ENCODE peak calls at places on chromosomes 7 and 10, in ten cellular contexts. One of them, this sample, is unnamed. For H3K27me3, the result is how much of the 10 kb centered on the place peaks cover.

GRCh38 chr10:119401671-119402395 is 140.7 kb downstream of the RGS10 start:
- DNase-seq in heart left ventricle: peak
- DNase-seq in CD8-positive, alpha-beta memory T cell: no peak
- DNase-seq in BJ: peak
- DNase-seq in GM23338: no peak
- DNase-seq in naive thymus-derived CD4-positive, alpha-beta T cell: no peak
- DNase-seq in adrenal gland: peak
- DNase-seq in right atrium auricular region: peak
- DNase-seq in astrocyte: peak
- DNase-seq in AG04450: peak
- DNase-seq in this sample: no peak

GRCh38 chr7:115662120-115662519 is 368.4 kb downstream of the TFEC start:
- DNase-seq in heart left ventricle: no peak
- DNase-seq in CD8-positive, alpha-beta memory T cell: no peak
- DNase-seq in BJ: no peak
- DNase-seq in GM23338: no peak
- DNase-seq in naive thymus-derived CD4-positive, alpha-beta T cell: no peak
- DNase-seq in adrenal gland: no peak
- DNase-seq in right atrium auricular region: no peak
- DNase-seq in astrocyte: peak
- DNase-seq in AG04450: no peak
- DNase-seq in this sample: no peak

GRCh38 chr10:95540514-95541052 is 20.6 kb downstream of the SORBS1 start:
- DNase-seq in heart left ventricle: no peak
- DNase-seq in CD8-positive, alpha-beta memory T cell: no peak
- DNase-seq in BJ: no peak
- DNase-seq in GM23338: no peak
- DNase-seq in naive thymus-derived CD4-positive, alpha-beta T cell: no peak
- DNase-seq in adrenal gland: no peak
- DNase-seq in right atrium auricular region: no peak
- DNase-seq in astrocyte: no peak
- DNase-seq in AG04450: no peak
- DNase-seq in this sample: no peak

GRCh38 chr7:23864984-23865383 is 155.0 kb downstream of the STK31 start:
- DNase-seq in heart left ventricle: no peak
- DNase-seq in CD8-positive, alpha-beta memory T cell: no peak
- DNase-seq in BJ: no peak
- DNase-seq in GM23338: no peak
- DNase-seq in naive thymus-derived CD4-positive, alpha-beta T cell: no peak
- DNase-seq in adrenal gland: no peak
- DNase-seq in right atrium auricular region: no peak
- DNase-seq in astrocyte: peak
- DNase-seq in AG04450: peak
- DNase-seq in this sample: no peak

GRCh38 chr10:34967411-34967880 is 122.7 kb downstream of the CUL2 start:
- DNase-seq in heart left ventricle: peak
- DNase-seq in CD8-positive, alpha-beta memory T cell: no peak
- DNase-seq in BJ: no peak
- DNase-seq in GM23338: no peak
- DNase-seq in naive thymus-derived CD4-positive, alpha-beta T cell: no peak
- DNase-seq in adrenal gland: peak
- DNase-seq in right atrium auricular region: no peak
- DNase-seq in astrocyte: peak
- DNase-seq in AG04450: no peak
- DNase-seq in this sample: no peak

GRCh38 chr10:69362471-69362954 is 54.2 kb downstream of the TACR2 start:
- DNase-seq in heart left ventricle: peak
- DNase-seq in CD8-positive, alpha-beta memory T cell: peak
- DNase-seq in BJ: no peak
- DNase-seq in GM23338: no peak
- DNase-seq in naive thymus-derived CD4-positive, alpha-beta T cell: peak
- DNase-seq in adrenal gland: peak
- DNase-seq in right atrium auricular region: peak
- DNase-seq in astrocyte: peak
- DNase-seq in AG04450: peak
- DNase-seq in this sample: no peak

GRCh38 chr10:76231258-76231934 is 800.0 kb downstream of the LRMDA start:
- DNase-seq in heart left ventricle: no peak
- DNase-seq in CD8-positive, alpha-beta memory T cell: no peak
- DNase-seq in BJ: no peak
- DNase-seq in GM23338: peak
- DNase-seq in naive thymus-derived CD4-positive, alpha-beta T cell: no peak
- DNase-seq in adrenal gland: no peak
- DNase-seq in right atrium auricular region: no peak
- DNase-seq in astrocyte: no peak
- DNase-seq in AG04450: no peak
- DNase-seq in this sample: no peak

GRCh38 chr10:76454539-76455137 is 1023.2 kb downstream of the LRMDA start:
- DNase-seq in heart left ventricle: no peak
- DNase-seq in CD8-positive, alpha-beta memory T cell: no peak
- DNase-seq in BJ: no peak
- DNase-seq in GM23338: no peak
- DNase-seq in naive thymus-derived CD4-positive, alpha-beta T cell: no peak
- DNase-seq in adrenal gland: no peak
- DNase-seq in right atrium auricular region: no peak
- DNase-seq in astrocyte: no peak
- DNase-seq in AG04450: no peak
- DNase-seq in this sample: no peak

GRCh38 chr7:96727534-96728088 is 18.0 kb upstream of the SEM1 start:
- DNase-seq in heart left ventricle: no peak
- DNase-seq in CD8-positive, alpha-beta memory T cell: no peak
- DNase-seq in BJ: no peak
- DNase-seq in GM23338: no peak
- DNase-seq in naive thymus-derived CD4-positive, alpha-beta T cell: no peak
- DNase-seq in adrenal gland: no peak
- DNase-seq in right atrium auricular region: no peak
- DNase-seq in astrocyte: no peak
- DNase-seq in AG04450: no peak
- DNase-seq in this sample: no peak

GRCh38 chr7:72492446-72492845 is 80.3 kb upstream of the CALN1 start:
- DNase-seq in heart left ventricle: peak
- DNase-seq in CD8-positive, alpha-beta memory T cell: no peak
- DNase-seq in BJ: no peak
- DNase-seq in GM23338: no peak
- DNase-seq in naive thymus-derived CD4-positive, alpha-beta T cell: no peak
- DNase-seq in adrenal gland: peak
- DNase-seq in right atrium auricular region: no peak
- DNase-seq in astrocyte: no peak
- DNase-seq in AG04450: no peak
- DNase-seq in this sample: no peak

GRCh38 chr7:34277801-34278195 is 372.5 kb downstream of the BMPER start:
- DNase-seq in heart left ventricle: no peak
- DNase-seq in CD8-positive, alpha-beta memory T cell: no peak
- DNase-seq in BJ: no peak
- DNase-seq in GM23338: no peak
- DNase-seq in naive thymus-derived CD4-positive, alpha-beta T cell: no peak
- DNase-seq in adrenal gland: no peak
- DNase-seq in right atrium auricular region: no peak
- DNase-seq in astrocyte: peak
- DNase-seq in AG04450: no peak
- DNase-seq in this sample: no peak

GRCh38 chr7:79353720-79354468 is 99.6 kb downstream of the MAGI2 start:
- DNase-seq in heart left ventricle: no peak
- DNase-seq in CD8-positive, alpha-beta memory T cell: no peak
- DNase-seq in BJ: no peak
- DNase-seq in GM23338: no peak
- DNase-seq in naive thymus-derived CD4-positive, alpha-beta T cell: no peak
- DNase-seq in adrenal gland: no peak
- DNase-seq in right atrium auricular region: no peak
- DNase-seq in astrocyte: no peak
- DNase-seq in AG04450: no peak
- DNase-seq in this sample: no peak
- H3K27me3 ChIP-seq in heart left ventricle: under half
- H3K27me3 ChIP-seq in CD8-positive, alpha-beta memory T cell: under half
- H3K27me3 ChIP-seq in BJ: under half
- H3K27me3 ChIP-seq in GM23338: under half
- H3K27me3 ChIP-seq in naive thymus-derived CD4-positive, alpha-beta T cell: under half
- H3K27me3 ChIP-seq in adrenal gland: under half
- H3K27me3 ChIP-seq in right atrium auricular region: under half
- H3K27me3 ChIP-seq in astrocyte: under half
- H3K27me3 ChIP-seq in AG04450: under half
- H3K27me3 ChIP-seq in this sample: under half

DNA sequence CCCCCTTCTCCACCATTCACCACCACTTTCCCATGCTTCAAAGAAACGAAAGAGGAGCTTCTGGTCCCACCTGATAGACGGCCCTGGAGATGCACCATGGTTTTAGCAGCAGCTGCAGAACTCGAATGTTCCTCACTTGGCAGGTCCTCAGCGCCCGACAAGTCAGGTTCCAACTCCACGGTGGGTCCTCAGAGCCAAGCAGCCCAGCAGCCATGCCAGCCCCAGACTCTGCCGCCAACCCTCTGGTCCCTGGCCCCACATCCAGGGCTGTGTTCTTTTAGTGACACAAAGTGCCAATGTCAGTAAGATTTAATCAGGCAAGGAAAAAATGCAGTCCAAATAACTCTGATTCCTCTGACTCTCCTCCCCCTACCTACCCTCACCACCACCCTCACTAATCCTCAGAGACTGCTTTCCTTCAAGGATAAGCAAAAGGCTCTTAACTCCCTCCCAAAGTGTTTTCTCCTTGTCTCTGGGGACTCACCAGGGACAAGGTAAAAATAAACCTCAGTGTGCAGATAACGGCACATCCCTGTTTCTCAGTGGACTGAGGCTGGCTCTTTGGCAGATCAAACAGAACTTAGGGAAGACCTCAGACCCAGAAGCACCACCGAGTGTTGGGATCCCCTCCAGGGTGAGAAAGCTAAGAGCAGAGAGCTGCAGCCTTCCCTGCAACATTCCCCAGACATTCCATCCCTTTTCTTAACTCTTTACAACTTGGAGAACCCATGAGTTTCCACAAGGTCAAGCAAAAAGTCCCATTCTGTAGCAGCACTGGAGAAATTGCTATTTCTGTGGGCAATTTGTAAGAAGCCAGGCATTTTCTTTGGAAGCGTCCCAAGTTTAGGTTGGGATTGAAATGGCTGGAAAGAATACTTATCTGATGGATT is 358.9 kb downstream of the FRMD4A start:
- DNase-seq in heart left ventricle: no peak
- DNase-seq in CD8-positive, alpha-beta memory T cell: no peak
- DNase-seq in BJ: no peak
- DNase-seq in GM23338: peak
- DNase-seq in naive thymus-derived CD4-positive, alpha-beta T cell: no peak
- DNase-seq in adrenal gland: no peak
- DNase-seq in right atrium auricular region: no peak
- DNase-seq in astrocyte: peak
- DNase-seq in AG04450: no peak
- DNase-seq in this sample: no peak
- H3K4me3 ChIP-seq in heart left ventricle: no peak
- H3K4me3 ChIP-seq in CD8-positive, alpha-beta memory T cell: no peak
- H3K4me3 ChIP-seq in BJ: no peak
- H3K4me3 ChIP-seq in GM23338: no peak
- H3K4me3 ChIP-seq in naive thymus-derived CD4-positive, alpha-beta T cell: no peak
- H3K4me3 ChIP-seq in adrenal gland: no peak
- H3K4me3 ChIP-seq in right atrium auricular region: no peak
- H3K4me3 ChIP-seq in astrocyte: peak
- H3K4me3 ChIP-seq in AG04450: no peak
- H3K4me3 ChIP-seq in this sample: no peak

GRCh38 chr10:26857991-26858706 is 2.6 kb downstream of the ABI1 start:
- DNase-seq in heart left ventricle: no peak
- DNase-seq in CD8-positive, alpha-beta memory T cell: no peak
- DNase-seq in BJ: no peak
- DNase-seq in GM23338: peak
- DNase-seq in naive thymus-derived CD4-positive, alpha-beta T cell: no peak
- DNase-seq in adrenal gland: no peak
- DNase-seq in right atrium auricular region: no peak
- DNase-seq in astrocyte: peak
- DNase-seq in AG04450: no peak
- DNase-seq in this sample: no peak

GRCh38 chr10:26860542-26861325 is at the start of gene ABI1:
- DNase-seq in heart left ventricle: peak
- DNase-seq in CD8-positive, alpha-beta memory T cell: peak
- DNase-seq in BJ: peak
- DNase-seq in GM23338: peak
- DNase-seq in naive thymus-derived CD4-positive, alpha-beta T cell: peak
- DNase-seq in adrenal gland: peak
- DNase-seq in right atrium auricular region: peak
- DNase-seq in astrocyte: peak
- DNase-seq in AG04450: peak
- DNase-seq in this sample: peak

GRCh38 chr10:26859241-26860025 is 1.3 kb downstream of the ABI1 start:
- DNase-seq in heart left ventricle: no peak
- DNase-seq in CD8-positive, alpha-beta memory T cell: no peak
- DNase-seq in BJ: no peak
- DNase-seq in GM23338: no peak
- DNase-seq in naive thymus-derived CD4-positive, alpha-beta T cell: no peak
- DNase-seq in adrenal gland: no peak
- DNase-seq in right atrium auricular region: no peak
- DNase-seq in astrocyte: no peak
- DNase-seq in AG04450: no peak
- DNase-seq in this sample: no peak

GRCh38 chr10:26860026-26860541 is 674 bp downstream of the ABI1 start:
- DNase-seq in heart left ventricle: peak
- DNase-seq in CD8-positive, alpha-beta memory T cell: peak
- DNase-seq in BJ: no peak
- DNase-seq in GM23338: peak
- DNase-seq in naive thymus-derived CD4-positive, alpha-beta T cell: peak
- DNase-seq in adrenal gland: peak
- DNase-seq in right atrium auricular region: peak
- DNase-seq in astrocyte: peak
- DNase-seq in AG04450: peak
- DNase-seq in this sample: peak

DNA sequence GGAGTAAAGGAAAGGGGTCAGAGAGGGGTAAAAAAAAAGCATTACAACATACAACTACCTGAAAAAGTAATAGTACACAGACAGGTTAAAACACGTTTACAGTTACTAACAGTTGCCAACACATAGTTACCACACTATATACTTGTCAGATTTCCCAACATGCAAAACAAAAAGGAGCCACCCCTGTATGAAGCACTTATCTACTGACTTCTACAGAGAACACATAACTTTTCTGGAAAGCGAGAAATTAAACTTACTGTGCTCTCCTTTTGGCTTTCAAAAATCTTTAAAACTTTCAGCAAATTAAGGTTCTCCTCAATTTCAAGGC is 2.1 kb downstream of the ABI1 start:
- DNase-seq in heart left ventricle: no peak
- DNase-seq in CD8-positive, alpha-beta memory T cell: no peak
- DNase-seq in BJ: no peak
- DNase-seq in GM23338: no peak
- DNase-seq in naive thymus-derived CD4-positive, alpha-beta T cell: no peak
- DNase-seq in adrenal gland: no peak
- DNase-seq in right atrium auricular region: no peak
- DNase-seq in astrocyte: no peak
- DNase-seq in AG04450: no peak
- DNase-seq in this sample: no peak
- H3K27me3 ChIP-seq in heart left ventricle: under half
- H3K27me3 ChIP-seq in CD8-positive, alpha-beta memory T cell: under half
- H3K27me3 ChIP-seq in BJ: under half
- H3K27me3 ChIP-seq in GM23338: under half
- H3K27me3 ChIP-seq in naive thymus-derived CD4-positive, alpha-beta T cell: under half
- H3K27me3 ChIP-seq in adrenal gland: under half
- H3K27me3 ChIP-seq in right atrium auricular region: under half
- H3K27me3 ChIP-seq in astrocyte: under half
- H3K27me3 ChIP-seq in AG04450: under half
- H3K27me3 ChIP-seq in this sample: under half

DNA sequence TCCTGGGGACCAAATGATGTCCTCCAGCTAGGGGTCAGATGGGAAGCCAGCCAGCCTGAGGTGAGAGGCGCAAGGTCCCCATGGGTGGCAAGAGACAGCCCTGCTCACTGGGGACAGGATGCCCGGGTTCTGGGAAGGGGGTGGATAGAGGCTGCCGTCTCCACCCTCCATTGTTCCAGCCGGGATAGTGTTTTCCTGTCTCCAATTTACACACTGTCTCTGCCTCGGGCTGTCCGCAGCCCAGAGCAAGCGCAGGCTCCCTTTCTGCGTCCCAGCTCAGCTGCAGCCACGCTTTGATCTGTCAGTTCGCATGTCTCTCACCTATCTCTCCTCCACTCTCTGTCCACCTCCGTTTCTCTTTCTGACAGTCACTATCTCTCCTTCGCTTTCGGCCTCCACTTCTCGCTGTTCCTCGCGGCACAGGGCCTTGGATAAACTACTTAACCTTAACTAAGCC is 2.1 kb downstream of the EPHB4 start:
- DNase-seq in heart left ventricle: peak
- DNase-seq in CD8-positive, alpha-beta memory T cell: no peak
- DNase-seq in BJ: no peak
- DNase-seq in GM23338: peak
- DNase-seq in naive thymus-derived CD4-positive, alpha-beta T cell: no peak
- DNase-seq in adrenal gland: peak
- DNase-seq in right atrium auricular region: no peak
- DNase-seq in astrocyte: no peak
- DNase-seq in AG04450: no peak
- DNase-seq in this sample: no peak
- H3K4me3 ChIP-seq in heart left ventricle: peak
- H3K4me3 ChIP-seq in CD8-positive, alpha-beta memory T cell: no peak
- H3K4me3 ChIP-seq in BJ: peak
- H3K4me3 ChIP-seq in GM23338: peak
- H3K4me3 ChIP-seq in naive thymus-derived CD4-positive, alpha-beta T cell: no peak
- H3K4me3 ChIP-seq in adrenal gland: peak
- H3K4me3 ChIP-seq in right atrium auricular region: peak
- H3K4me3 ChIP-seq in astrocyte: peak
- H3K4me3 ChIP-seq in AG04450: peak
- H3K4me3 ChIP-seq in this sample: no peak